ENCODE peak calls at places on chromosomes 1 and 21, in seven cellular contexts. R is ovary, E is uterus, H is tibial nerve, Z is right lobe of liver, J is heart left ventricle, A is adrenal gland. I is an unnamed sample.

GRCh38 chr1:34358636-34359035 is 181.9 kb downstream of the C1orf94 start:
- DNase-seq in R (no peak), E (no peak), H (no peak), Z (no peak), J (no peak), A (no peak), I (no peak)

GRCh38 chr1:162687870-162688269 is 55.6 kb downstream of the DDR2 start:
- DNase-seq in R (no peak), E (no peak), H (no peak), Z (no peak), J (no peak), A (no peak), I (no peak)

GRCh38 chr1:230804396-230804795 is 57.2 kb downstream of the CAPN9 start:
- DNase-seq in R (no peak), E (no peak), H (no peak), Z (no peak), J (no peak), A (no peak), I (no peak)

GRCh38 chr1:231122143-231122542 is 39.7 kb upstream of the TRIM67 start:
- DNase-seq in R (no peak), E (no peak), H (no peak), Z (no peak), J (no peak), A (no peak), I (no peak)

GRCh38 chr1:208025036-208025435 is 114.1 kb upstream of the CD34 start:
- DNase-seq in R (no peak), E (no peak), H (no peak), Z (no peak), J (no peak), A (no peak), I (no peak)

GRCh38 chr1:175420491-175420827 is 227.9 kb upstream of the KIAA0040 start:
- DNase-seq in R (no peak), E (no peak), H (no peak), Z (no peak), J (no peak), A (no peak), I (no peak)

GRCh38 chr1:162951553-162952315 is 90.8 kb upstream of the CCDC190 start:
- DNase-seq in R (no peak), E (no peak), H (no peak), Z (no peak), J (no peak), A (no peak), I (no peak)

GRCh38 chr1:231808116-231808515 is 181.5 kb downstream of the DISC1 start:
- DNase-seq in R (no peak), E (no peak), H (no peak), Z (no peak), J (no peak), A (no peak), I (no peak)

GRCh38 chr1:194889310-194889709 is 1702.9 kb upstream of the B3GALT2 start:
- DNase-seq in R (no peak), E (no peak), H (no peak), Z (no peak), J (no peak), A (no peak), I (no peak)

GRCh38 chr1:243335297-243335696 is 79.5 kb downstream of the SDCCAG8 start:
- DNase-seq in R (no peak), E (no peak), H (no peak), Z (no peak), J (no peak), A (peak; percentile 27), I (no peak)

GRCh38 chr1:20974069-20974468 is 187.0 kb upstream of the HP1BP3 start:
- DNase-seq in R (no peak), E (no peak), H (no peak), Z (no peak), J (no peak), A (no peak), I (no peak)

GRCh38 chr1:113405573-113405972 is 15.3 kb downstream of the MAGI3 start:
- DNase-seq in R (no peak), E (no peak), H (no peak), Z (no peak), J (no peak), A (no peak), I (no peak)

GRCh38 chr1:205812271-205812877 is 624 bp downstream of the SLC41A1 start:
- DNase-seq in R (peak; percentile 61), E (peak; percentile 39), H (no peak), Z (no peak), J (no peak), A (no peak), I (peak; percentile 20)

GRCh38 chr1:67559222-67559700 is 125.7 kb upstream of the GADD45A start:
- DNase-seq in R (peak; percentile 65), E (peak; percentile 59), H (peak; percentile 25), Z (no peak), J (no peak), A (peak; percentile 41), I (peak; percentile 94)

GRCh38 chr1:19400875-19401854 is 84.2 kb downstream of the CAPZB start:
- DNase-seq in R (no peak), E (no peak), H (no peak), Z (no peak), J (no peak), A (no peak), I (no peak)

GRCh38 chr1:84796201-84796600 is 96.8 kb downstream of the LPAR3 start:
- DNase-seq in R (no peak), E (no peak), H (no peak), Z (no peak), J (no peak), A (peak; percentile 63), I (no peak)

GRCh38 chr1:224498574-224499170 is 64.1 kb upstream of the WDR26 start:
- DNase-seq in R (peak; percentile 45), E (no peak), H (no peak), Z (no peak), J (no peak), A (no peak), I (no peak)

GRCh38 chr21:38229260-38229877 is 27.4 kb upstream of the KCNJ15 start:
- DNase-seq in R (no peak), E (no peak), H (no peak), Z (no peak), J (no peak), A (no peak), I (no peak)

GRCh38 chr1:86846166-86846647 is 67.7 kb downstream of the SELENOF start:
- DNase-seq in R (no peak), E (no peak), H (no peak), Z (no peak), J (no peak), A (no peak), I (no peak)

DNA sequence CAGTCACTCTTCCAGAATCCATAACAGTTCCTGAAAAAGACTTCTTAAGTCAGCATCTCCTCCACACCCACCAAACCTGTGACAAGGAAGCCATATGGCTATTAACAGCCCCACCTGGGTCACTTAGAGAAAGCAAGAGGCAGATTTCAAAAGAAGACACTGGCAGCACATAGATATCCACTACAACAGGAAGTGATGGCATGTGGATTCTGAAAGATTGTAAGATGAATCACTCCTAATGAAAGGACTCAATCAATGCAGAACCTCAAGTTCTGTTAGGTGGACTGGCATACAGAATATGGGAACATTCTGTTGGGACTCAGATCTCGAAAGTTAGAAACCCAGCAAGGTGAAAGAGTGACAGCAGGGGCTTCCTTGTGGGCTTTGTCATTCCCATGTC is 365.9 kb downstream of the TGFB2 start:
- DNase-seq in R (no peak), E (no peak), H (no peak), Z (no peak), J (no peak), A (no peak), I (no peak)
- TF ChIP-seq CTCF in R (no peak), E (no peak), H (no peak), Z (no peak), J (no peak), A (no peak), I (no peak)

GRCh38 chr1:55309053-55309452 is 93.9 kb upstream of the USP24 start:
- DNase-seq in R (no peak), E (no peak), H (no peak), Z (no peak), J (no peak), A (no peak), I (no peak)

GRCh38 chr1:55311057-55311631 is 96.0 kb upstream of the USP24 start:
- DNase-seq in R (no peak), E (no peak), H (no peak), Z (no peak), J (no peak), A (no peak), I (no peak)

GRCh38 chr1:55311979-55312378 is 96.8 kb upstream of the USP24 start:
- DNase-seq in R (no peak), E (no peak), H (no peak), Z (no peak), J (no peak), A (no peak), I (peak; percentile 76)

GRCh38 chr1:55309786-55310516 is 94.8 kb upstream of the USP24 start:
- DNase-seq in R (no peak), E (no peak), H (no peak), Z (no peak), J (no peak), A (no peak), I (peak; percentile 80)

DNA sequence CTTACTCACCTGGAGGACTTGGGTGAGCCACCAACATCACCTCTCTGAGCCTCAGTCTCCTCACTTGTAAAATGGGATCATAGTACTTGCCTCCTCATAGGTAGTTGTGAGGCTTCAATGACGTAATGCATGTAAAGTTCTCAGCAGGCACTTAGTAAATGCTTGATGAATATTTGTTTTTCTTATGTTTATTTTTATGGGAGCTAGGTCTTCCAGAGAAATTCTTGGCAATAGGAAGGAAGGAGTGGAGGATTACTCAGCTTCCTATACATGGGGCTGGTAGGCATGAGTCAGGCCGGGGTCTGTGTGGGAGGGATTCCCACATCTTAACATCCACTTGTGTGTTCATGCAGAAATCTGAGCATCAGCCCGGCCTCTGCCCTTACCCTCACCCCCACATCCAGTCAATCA is 95.4 kb upstream of the USP24 start:
- DNase-seq in R (no peak), E (no peak), H (no peak), Z (no peak), J (no peak), A (no peak), I (no peak)
- TF ChIP-seq POLR2A in R (no peak), E (no peak), H (no peak), Z (no peak), J (no peak), A (no peak), I (no peak)

GRCh38 chr1:8816306-8816705 is 1.1 kb downstream of the RERE start:
- DNase-seq in R (no peak), E (no peak), H (no peak), Z (no peak), J (no peak), A (no peak), I (no peak)

GRCh38 chr1:8813991-8814390 is 3.4 kb downstream of the RERE start:
- DNase-seq in R (no peak), E (no peak), H (no peak), Z (no peak), J (no peak), A (no peak), I (no peak)

GRCh38 chr1:8815582-8816285 is 1.7 kb downstream of the RERE start:
- DNase-seq in R (no peak), E (no peak), H (no peak), Z (no peak), J (no peak), A (no peak), I (no peak)

GRCh38 chr1:8813016-8813763 is 4.2 kb downstream of the RERE start:
- DNase-seq in R (no peak), E (no peak), H (no peak), Z (no peak), J (no peak), A (no peak), I (no peak)

GRCh38 chr1:8814870-8815269 is 2.6 kb downstream of the RERE start:
- DNase-seq in R (no peak), E (no peak), H (no peak), Z (no peak), J (no peak), A (no peak), I (no peak)
- TF ChIP-seq CTCF in R (no peak), E (peak; percentile 19), H (no peak), Z (peak; percentile 33), J (peak; percentile 45), A (no peak), I (no peak)

GRCh38 chr21:44338971-44339910 is at the start of gene CFAP410:
- DNase-seq in R (peak; percentile 97), E (peak; percentile 92), H (peak; percentile 87), Z (peak; percentile 98), J (peak; percentile 97), A (peak; percentile 94), I (peak; percentile 89)
- TF ChIP-seq POLR2A in R (peak; percentile 92), E (peak; percentile 95), H (peak; percentile 90), Z (peak; percentile 96), J (peak; percentile 12), A (peak; percentile 92), I (no peak)